ENCODE peak calls at places on chromosomes 11 and 22, in six cellular contexts. Y, U, J, L, C and N are unnamed samples.

GRCh38 chr11:1942541-1943260 is 4.4 kb upstream of the MRPL23 start:
- DNase-seq in C (no peak), U (no peak), L (no peak), J (no peak), Y (no peak), N (no peak)

GRCh38 chr11:63814383-63814736 is 1.1 kb downstream of the SPINDOC start:
- DNase-seq in U (peak), L (no peak), J (no peak), Y (no peak), C (no peak), N (no peak)

GRCh38 chr11:72578991-72579815 is 95.0 kb downstream of the PDE2A start:
- DNase-seq in U (no peak), C (no peak), Y (no peak), J (no peak), L (no peak), N (no peak)

GRCh38 chr11:63998558-63999348 is 12.5 kb downstream of the OTUB1 start:
- DNase-seq in L (peak), J (no peak), Y (no peak), C (no peak), U (peak), N (no peak)

GRCh38 chr22:35229865-35230264 is 27.4 kb upstream of the HMGXB4 start:
- DNase-seq in L (no peak), Y (no peak), C (no peak), J (no peak), U (no peak), N (no peak)

GRCh38 chr11:124612567-124613245 is 1.5 kb downstream of the PANX3 start:
- DNase-seq in L (no peak), Y (no peak), J (no peak), U (no peak), C (peak), N (no peak)

GRCh38 chr11:117072517-117073218 is 25.6 kb downstream of the SIK3 start:
- DNase-seq in Y (no peak), C (peak), U (peak), J (no peak), L (no peak), N (peak)

GRCh38 chr11:41328324-41328723 is 131.1 kb downstream of the LRRC4C start:
- DNase-seq in C (no peak), U (no peak), L (no peak), Y (no peak), J (no peak), N (no peak)

GRCh38 chr11:61484541-61484940 is 24.0 kb upstream of the LRRC10B start:
- DNase-seq in U (no peak), Y (no peak), L (peak), J (no peak), C (no peak), N (no peak)

GRCh38 chr11:101797335-101797734 is 117.5 kb upstream of the CEP126 start:
- DNase-seq in Y (no peak), U (no peak), L (no peak), C (peak), J (no peak), N (peak)

GRCh38 chr11:86013718-86014117 is 55.2 kb downstream of the PICALM start:
- DNase-seq in J (no peak), C (no peak), U (no peak), Y (no peak), L (no peak), N (no peak)

GRCh38 chr11:94895971-94896370 is 77.4 kb downstream of the CWC15 start:
- DNase-seq in Y (no peak), J (no peak), U (peak), L (no peak), C (peak), N (peak)

GRCh38 chr22:25405854-25406509 is 158.5 kb upstream of the GRK3 start:
- DNase-seq in U (no peak), J (no peak), L (no peak), Y (no peak), C (no peak), N (no peak)

GRCh38 chr11:13944801-13945505 is 17.6 kb upstream of the SPON1 start:
- DNase-seq in J (no peak), U (no peak), L (no peak), Y (no peak), C (no peak), N (no peak)

GRCh38 chr11:75626692-75627536 is 41.9 kb downstream of the MAP6 start:
- DNase-seq in C (peak), U (no peak), J (no peak), L (no peak), Y (no peak), N (peak)

GRCh38 chr11:110299006-110299785 is 2.8 kb upstream of the RDX start:
- DNase-seq in L (no peak), C (no peak), U (no peak), J (no peak), Y (no peak), N (no peak)

GRCh38 chr11:70544774-70545625 is 146.7 kb downstream of the CTTN start:
- DNase-seq in C (peak), U (no peak), L (peak), J (no peak), Y (no peak), N (peak)

GRCh38 chr11:86514453-86514852 is 139.8 kb downstream of the CCDC81 start:
- DNase-seq in C (no peak), U (no peak), L (no peak), Y (no peak), J (no peak), N (no peak)

GRCh38 chr11:111019931-111020381 is 225.6 kb upstream of the POU2AF2 start:
- DNase-seq in L (no peak), Y (no peak), U (no peak), C (peak), J (no peak), N (peak)

GRCh38 chr22:23069502-23070357 is 589 bp upstream of the GNAZ start:
- DNase-seq in C (peak), L (peak), U (peak), Y (peak), J (peak), N (peak)

GRCh38 chr22:50360578-50360977 is 17.5 kb downstream of the PPP6R2 start:
- DNase-seq in U (no peak), Y (no peak), C (no peak), L (no peak), J (no peak), N (no peak)

GRCh38 chr11:120220747-120221037 is 9.9 kb downstream of the OAF start:
- DNase-seq in C (no peak), Y (no peak), J (no peak), U (no peak), L (no peak), N (no peak)

GRCh38 chr11:100805509-100806199 is 118.6 kb downstream of the ARHGAP42 start:
- DNase-seq in J (no peak), L (no peak), Y (no peak), U (peak), C (peak), N (peak)

GRCh38 chr11:19276859-19277808 is 36.4 kb upstream of the E2F8 start:
- DNase-seq in J (peak), L (no peak), C (no peak), Y (peak), U (peak), N (no peak)

GRCh38 chr11:13745165-13745564 is 76.7 kb downstream of the FAR1 start:
- DNase-seq in J (no peak), L (no peak), C (peak), U (no peak), Y (no peak), N (peak)

GRCh38 chr11:67347964-67348749 is 5.2 kb downstream of the POLD4 start:
- DNase-seq in Y (no peak), J (no peak), L (no peak), U (no peak), C (peak), N (no peak)

GRCh38 chr11:12808519-12808918 is 134.3 kb downstream of the TEAD1 start:
- DNase-seq in U (peak), J (no peak), L (no peak), C (peak), Y (no peak), N (peak)

GRCh38 chr11:31921066-31921465 is 109.9 kb upstream of the PAX6 start:
- DNase-seq in U (no peak), J (no peak), Y (no peak), C (no peak), L (no peak), N (peak)

GRCh38 chr11:32062540-32062939 is 28.3 kb upstream of the RCN1 start:
- DNase-seq in U (no peak), C (no peak), L (no peak), Y (no peak), J (no peak), N (no peak)

GRCh38 chr11:70689764-70690163 is 291.4 kb downstream of the CTTN start:
- DNase-seq in J (no peak), Y (no peak), L (no peak), U (no peak), C (no peak), N (no peak)

GRCh38 chr22:39133871-39134270 is 18.6 kb downstream of the CBX7 start:
- DNase-seq in Y (no peak), L (no peak), J (peak), C (no peak), U (no peak), N (no peak)

GRCh38 chr11:1896895-1897294 is 5.2 kb upstream of the PRR33 start:
- DNase-seq in U (no peak), L (no peak), J (no peak), Y (no peak), C (no peak), N (no peak)

GRCh38 chr11:75800136-75800675 is 14.8 kb upstream of the UVRAG start:
- DNase-seq in C (no peak), L (no peak), U (no peak), J (no peak), Y (no peak), N (no peak)

GRCh38 chr11:63537293-63538101 is 889 bp downstream of the PLAAT4 start:
- DNase-seq in J (no peak), L (no peak), Y (no peak), U (no peak), C (peak), N (peak)

GRCh38 chr11:35419713-35420333 is 465 bp upstream of the SLC1A2 start:
- DNase-seq in U (no peak), Y (no peak), C (no peak), L (peak), J (no peak), N (no peak)

GRCh38 chr11:128905345-128906184 is 14.4 kb downstream of the KCNJ5 start:
- DNase-seq in C (peak), U (peak), Y (no peak), L (peak), J (peak), N (peak)

DNA sequence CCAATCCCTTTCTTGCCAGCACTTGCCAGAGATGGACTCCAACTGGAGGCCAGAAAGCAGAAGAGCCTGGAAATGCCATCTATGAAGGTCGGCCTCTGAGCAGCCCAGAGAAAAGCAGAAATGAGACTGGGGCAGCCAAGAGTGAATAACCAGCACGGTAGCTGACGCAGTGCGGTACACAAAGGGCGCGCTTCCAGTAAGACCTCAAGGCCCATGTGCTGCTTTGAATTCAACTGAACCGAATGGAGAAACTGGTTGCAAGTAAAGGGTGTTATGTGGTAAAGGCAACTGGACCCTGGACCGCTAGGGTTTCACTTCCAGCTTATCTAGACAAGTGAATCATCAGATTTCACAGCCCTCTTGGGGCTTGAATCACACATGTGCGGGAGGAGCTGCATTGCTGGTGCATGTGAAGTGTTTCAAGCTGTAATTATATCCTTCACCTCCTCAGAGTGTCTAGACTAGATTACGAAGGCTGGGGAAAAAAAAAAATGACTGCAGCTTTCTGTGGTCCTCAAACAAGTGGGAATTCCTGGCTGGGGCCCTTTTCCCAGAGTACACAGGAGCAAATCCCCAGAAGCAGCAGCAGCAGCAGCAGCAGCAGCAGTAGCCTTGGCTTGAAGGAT is 128.9 kb downstream of the CCDC34 start:
- DNase-seq in U (peak), L (no peak), Y (peak), J (peak), C (peak), N (peak)
- TF ChIP-seq CTCF in U (no peak), L (no peak), Y (no peak), J (no peak), C (peak), N (peak)

DNA sequence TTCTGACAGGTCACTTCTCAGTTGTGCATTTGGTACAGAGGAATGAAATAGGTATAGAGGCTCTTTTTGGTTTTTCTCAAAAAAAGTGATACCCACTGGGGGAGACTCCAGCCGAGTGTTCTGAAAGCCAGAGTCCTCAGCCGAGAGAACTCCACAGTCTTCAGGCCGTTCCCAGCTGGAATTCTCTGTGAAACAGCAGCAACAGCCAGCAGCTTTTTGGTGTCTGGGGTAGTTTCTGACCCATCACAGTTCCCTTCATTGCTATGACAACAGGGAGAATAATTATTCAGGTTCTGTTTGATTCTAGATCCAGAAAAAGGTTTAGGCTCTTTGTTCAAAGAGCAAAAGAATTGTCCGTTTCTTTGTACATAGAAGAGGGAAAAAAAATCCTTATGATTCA is 84.6 kb downstream of the C22orf31 start:
- DNase-seq in Y (no peak), L (peak), U (no peak), J (no peak), C (no peak), N (peak)
- H3K4me3 ChIP-seq in Y (no peak), L (no peak), U (peak), J (no peak), C (no peak), N (no peak)

GRCh38 chr11:9095421-9095820 is 4.0 kb upstream of the SCUBE2 start:
- DNase-seq in U (no peak), Y (no peak), C (no peak), L (peak), J (peak), N (no peak)

GRCh38 chr11:9092085-9092484 is 686 bp upstream of the SCUBE2 start:
- DNase-seq in J (peak), L (no peak), U (no peak), Y (no peak), C (no peak), N (no peak)

GRCh38 chr11:9094420-9094819 is 3.0 kb upstream of the SCUBE2 start:
- DNase-seq in Y (no peak), J (no peak), C (no peak), L (no peak), U (no peak), N (no peak)

GRCh38 chr11:9091044-9091936 is at the start of gene SCUBE2:
- DNase-seq in J (peak), Y (no peak), U (no peak), C (no peak), L (peak), N (no peak)

DNA sequence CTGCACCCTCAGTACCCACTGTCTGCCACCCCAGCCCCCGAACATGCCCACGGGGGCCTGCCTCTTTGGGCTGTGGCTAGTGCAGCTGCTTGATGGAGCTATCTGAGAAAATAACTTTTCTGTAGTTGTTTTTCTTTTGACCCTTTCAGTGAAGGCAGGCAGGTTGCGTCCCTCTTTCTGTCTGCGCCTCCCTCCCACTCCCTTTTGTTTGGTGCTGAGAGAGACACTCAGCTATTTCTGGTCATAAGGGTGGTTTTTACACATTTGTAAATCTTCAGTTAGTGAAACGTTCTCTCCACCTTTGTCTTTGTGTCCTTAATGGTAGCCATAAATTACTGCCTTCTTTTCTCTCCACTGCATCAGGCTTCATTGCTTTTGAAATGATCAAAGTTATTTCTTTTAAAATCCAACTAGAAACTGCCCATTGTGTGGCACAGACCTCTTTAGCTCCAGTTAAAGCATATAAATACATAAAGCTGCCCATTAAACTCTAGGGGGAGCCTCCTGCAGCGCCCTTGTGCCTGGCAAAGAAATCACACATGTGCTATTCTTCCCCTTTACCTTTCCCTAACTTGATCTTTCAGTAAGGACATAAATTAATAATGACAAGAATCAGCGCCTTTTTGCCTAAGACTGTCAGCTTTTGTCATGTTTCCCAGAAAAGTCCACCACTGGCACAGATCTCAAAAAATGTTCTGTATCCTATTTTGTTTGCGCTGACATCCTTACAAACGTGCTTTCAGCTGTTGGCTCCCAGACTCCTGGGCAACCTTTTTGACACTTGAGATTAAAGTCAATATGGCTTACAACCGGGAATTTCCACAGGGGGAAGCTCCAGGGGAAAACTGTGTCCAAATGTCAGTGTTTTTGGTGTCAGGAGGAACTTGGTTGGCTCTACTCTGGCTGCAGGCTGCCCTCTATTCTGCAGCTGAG is 1.7 kb upstream of the SCUBE2 start:
- DNase-seq in U (no peak), C (no peak), Y (no peak), L (no peak), J (no peak), N (peak)
- TF ChIP-seq CTCF in U (no peak), C (peak), Y (no peak), L (peak), J (no peak), N (peak)

GRCh38 chr11:43941257-43941879 is 1.1 kb upstream of the C11orf96 start:
- DNase-seq in J (no peak), L (no peak), Y (no peak), U (no peak), C (peak), N (no peak)
- H3K4me3 ChIP-seq in J (no peak), L (peak), Y (no peak), U (no peak), C (peak), N (peak)